ENCODE peak calls at places on chromosome 14, in ten cellular contexts. S is uterus; O is A673; H is PC-3; V is IMR-90; C is endothelial cell of umbilical vein; I is A549; B is naive thymus-derived CD4-positive, alpha-beta T cell; U is breast epithelium; N is mesendoderm. W is an unnamed sample. For H3K4me1, the result is how much of the 10 kb centered on the place peaks cover.

GRCh38 chr14:92783813-92784431 is 10.2 kb upstream of the GOLGA5 start:
- DNase-seq in V (peak), N (peak), C (peak), H (peak), O (peak), B (peak), U (no peak), I (peak), S (peak), W (no peak)

GRCh38 chr14:73612339-73613045 is at the start of gene ACOT6:
- DNase-seq in U (peak), C (peak), H (peak), I (peak), V (peak), O (peak), S (peak), B (peak), N (peak), W (peak)

GRCh38 chr14:20632831-20633771 is 8.4 kb downstream of the OR6S1 start:
- DNase-seq in N (peak), V (peak), C (peak), U (no peak), H (peak), I (peak), S (peak), B (peak), O (peak), W (peak)

GRCh38 chr14:23076785-23077408 is 18.0 kb downstream of the ACIN1 start:
- DNase-seq in H (peak), N (peak), B (peak), O (no peak), U (no peak), I (no peak), C (peak), V (peak), S (no peak), W (no peak)

GRCh38 chr14:89399594-89400068 is 17.4 kb downstream of the FOXN3 start:
- DNase-seq in C (peak), V (peak), B (no peak), S (no peak), N (peak), I (no peak), O (peak), U (no peak), H (no peak), W (no peak)

GRCh38 chr14:70188608-70189540 is at the start of gene SLC8A3:
- DNase-seq in N (peak), O (peak), S (no peak), V (peak), I (peak), U (no peak), H (no peak), C (peak), B (no peak), W (no peak)

GRCh38 chr14:87149583-87150354 is 843.2 kb downstream of the GALC start:
- DNase-seq in N (peak), H (no peak), V (peak), O (peak), S (no peak), B (no peak), C (no peak), U (no peak), I (no peak), W (no peak)

GRCh38 chr14:80264698-80265097 is 53.4 kb upstream of the DIO2 start:
- DNase-seq in B (no peak), C (no peak), O (no peak), U (no peak), I (no peak), H (no peak), V (no peak), N (no peak), S (no peak), W (no peak)

DNA sequence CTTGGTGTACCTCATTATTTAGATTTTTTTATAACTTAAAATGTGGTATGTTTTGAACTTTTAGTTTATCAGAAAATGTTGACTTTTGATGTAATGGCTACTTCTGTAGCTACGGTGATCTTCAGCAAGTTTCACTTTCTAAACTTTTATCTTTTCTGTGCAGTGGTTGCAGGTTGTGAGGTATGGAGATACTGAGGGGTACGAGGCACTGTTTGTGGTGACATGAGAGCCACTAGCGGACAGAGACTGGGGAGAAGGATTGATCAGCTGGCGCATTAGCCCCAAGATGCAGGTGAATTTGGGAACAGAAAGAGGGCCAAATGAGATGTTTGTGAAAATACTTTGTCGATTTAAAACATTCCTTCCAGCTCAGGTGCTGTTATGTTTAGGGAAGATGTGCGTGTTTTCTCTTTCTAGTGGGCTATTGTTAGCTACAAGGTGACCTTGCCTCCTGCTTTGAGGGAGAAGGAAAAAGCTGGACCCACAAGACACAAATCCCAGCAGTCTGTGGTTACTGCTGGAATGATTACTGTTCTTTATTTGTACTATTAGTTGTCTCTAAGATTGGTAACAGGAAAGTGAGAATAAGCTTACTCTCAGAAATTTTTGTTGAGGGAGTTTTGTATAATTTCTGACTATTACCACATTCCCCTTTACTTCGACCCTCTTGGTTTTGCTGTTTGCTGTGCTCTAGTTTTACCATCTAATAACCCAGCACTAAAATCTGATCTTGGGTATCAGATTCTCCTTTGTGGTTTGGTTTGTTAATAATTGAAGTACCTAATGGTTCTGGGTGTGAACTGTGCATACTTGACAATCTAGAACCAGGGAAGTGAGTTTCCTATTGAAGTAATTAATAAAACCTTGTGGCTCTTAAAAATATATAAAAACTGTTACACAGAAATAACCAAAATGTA is 61.7 kb downstream of the FBXO34 start:
- DNase-seq in I (no peak), N (no peak), H (no peak), S (no peak), O (no peak), B (no peak), C (no peak), U (no peak), V (peak), W (no peak)
- H3K4me3 ChIP-seq in I (no peak), N (no peak), H (no peak), S (no peak), O (no peak), B (peak), C (no peak), U (no peak), V (no peak), W (peak)

GRCh38 chr14:100770605-100771120 is 44.0 kb downstream of the DLK1 start:
- DNase-seq in V (no peak), N (no peak), C (no peak), I (no peak), H (no peak), B (no peak), O (no peak), U (peak), S (no peak), W (no peak)

GRCh38 chr14:100771121-100771800 is 44.6 kb downstream of the DLK1 start:
- DNase-seq in S (no peak), O (no peak), U (no peak), I (no peak), N (peak), H (no peak), B (no peak), V (no peak), C (no peak), W (no peak)

GRCh38 chr14:100774164-100774537 is 47.5 kb downstream of the DLK1 start:
- DNase-seq in U (peak), S (no peak), B (no peak), N (no peak), V (no peak), O (no peak), I (no peak), H (no peak), C (no peak), W (no peak)

GRCh38 chr14:100773331-100774163 is 46.9 kb downstream of the DLK1 start:
- DNase-seq in S (no peak), U (peak), V (no peak), C (no peak), N (no peak), H (no peak), I (no peak), B (no peak), O (no peak), W (no peak)

DNA sequence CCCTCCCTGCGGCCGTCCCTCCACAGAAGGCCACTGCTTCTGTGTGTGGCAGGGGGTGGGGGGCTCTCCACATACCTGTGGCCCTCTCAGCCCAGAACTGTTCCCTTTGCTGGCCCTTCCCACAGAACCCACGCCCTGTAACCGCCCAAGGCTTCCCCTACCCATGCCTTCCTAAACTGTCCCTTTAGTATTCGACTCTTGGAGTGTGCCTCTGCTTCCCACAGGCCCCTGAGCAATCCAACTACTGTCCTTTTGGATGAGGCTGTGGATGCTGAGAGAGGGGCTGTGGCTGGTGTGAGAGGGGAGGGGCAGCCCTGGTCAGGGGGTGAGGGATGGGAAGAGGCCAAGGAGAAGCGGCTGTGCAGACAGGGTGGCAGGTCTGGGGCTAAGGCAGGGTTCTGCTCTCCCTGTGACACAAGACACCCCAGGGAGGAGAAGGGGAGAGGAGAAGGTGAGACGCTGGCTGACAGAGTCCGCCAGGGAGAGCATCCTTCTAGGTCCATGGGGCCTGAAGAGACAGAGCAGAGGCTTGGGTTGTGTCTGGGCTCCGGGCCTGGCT is 46.0 kb downstream of the DLK1 start:
- DNase-seq in C (no peak), B (no peak), S (no peak), U (peak), N (no peak), V (no peak), I (no peak), O (no peak), H (no peak), W (no peak)
- H3K4me1 ChIP-seq in C (under half), B (under half), S (under half), U (under half), N (under half), V (under half), I (under half), O (under half), H (under half), W (under half)

GRCh38 chr14:34344318-34344717 is 117.7 kb downstream of the SPTSSA start:
- DNase-seq in H (no peak), C (no peak), V (no peak), B (no peak), S (no peak), O (no peak), N (no peak), U (no peak), I (no peak), W (no peak)
- H3K4me3 ChIP-seq in H (no peak), C (no peak), V (no peak), B (no peak), S (no peak), O (no peak), N (no peak), U (no peak), I (no peak), W (no peak)

GRCh38 chr14:68694516-68695235 is 98.2 kb downstream of the ZFP36L1 start:
- DNase-seq in C (peak), I (no peak), S (peak), N (no peak), O (no peak), H (peak), B (no peak), V (peak), U (no peak), W (no peak)

GRCh38 chr14:68695326-68695768 is 97.5 kb downstream of the ZFP36L1 start:
- DNase-seq in B (no peak), H (peak), I (peak), C (peak), V (peak), S (peak), U (no peak), N (no peak), O (peak), W (no peak)

GRCh38 chr14:68692916-68693771 is 99.7 kb downstream of the ZFP36L1 start:
- DNase-seq in N (no peak), O (no peak), B (no peak), V (peak), C (no peak), S (peak), H (no peak), I (no peak), U (no peak), W (no peak)

GRCh38 chr14:68692216-68692615 is 100.7 kb downstream of the ZFP36L1 start:
- DNase-seq in N (no peak), H (no peak), I (no peak), C (no peak), B (no peak), S (no peak), V (no peak), U (no peak), O (no peak), W (no peak)

DNA sequence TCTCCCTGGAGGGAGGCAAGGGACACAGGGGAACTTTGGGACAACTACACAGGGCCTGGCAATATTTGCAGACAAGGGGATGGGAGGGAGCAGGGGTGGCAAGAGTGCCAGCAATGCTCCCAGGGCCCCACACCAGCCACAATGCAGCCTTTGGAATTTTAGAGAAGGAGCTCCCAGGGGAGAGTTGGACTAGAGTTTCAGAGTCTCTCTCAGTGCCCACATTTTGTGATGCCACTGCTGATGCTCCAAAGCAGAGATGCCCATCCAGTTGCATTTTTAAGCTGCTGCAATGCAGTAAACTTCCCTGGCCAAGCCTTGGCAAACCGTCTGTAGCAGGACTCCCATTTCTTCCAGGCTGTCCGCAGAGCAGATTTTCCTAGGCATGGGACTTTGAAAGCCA is 98.9 kb downstream of the ZFP36L1 start:
- DNase-seq in S (no peak), N (no peak), B (no peak), I (no peak), H (no peak), O (no peak), V (no peak), C (no peak), U (no peak), W (no peak)
- H3K4me1 ChIP-seq in S (under half), N (under half), B (under half), I (under half), H (under half), O (under half), V (under half), C (under half), U (under half), W (under half)

GRCh38 chr14:56813143-56813551 is 2.9 kb upstream of the OTX2 start:
- DNase-seq in S (no peak), B (no peak), C (no peak), N (no peak), V (no peak), O (no peak), I (no peak), H (no peak), U (no peak), W (no peak)
- H3K4me3 ChIP-seq in S (no peak), B (no peak), C (no peak), N (no peak), V (no peak), O (peak), I (no peak), H (no peak), U (no peak), W (no peak)

W was measured in effector memory CD4-positive, alpha-beta T cell.